ENCODE peak calls at places on chromosomes 11 and 22, in nine cellular contexts. W is fibroblast of mammary gland, T is H54, U is type B pancreatic cell, J is NCI-H1436, Z is DMS79, P is NCI-H1930, E is AG10803, X is heart left ventricle. G is an unnamed sample.

GRCh38 chr11:26286472-26287066 is 45.4 kb upstream of the ANO3 start:
- DNase-seq in W (peak; percentile 45), T (no peak), U (no peak), J (no peak), Z (no peak), P (no peak), E (no peak), X (no peak), G (peak; percentile 37)

GRCh38 chr11:76193219-76193618 is 13.1 kb downstream of the WNT11 start:
- DNase-seq in W (no peak), T (no peak), U (no peak), J (no peak), Z (no peak), P (no peak), E (no peak), X (no peak), G (no peak)

GRCh38 chr22:30008401-30008800 is 71.9 kb upstream of the HORMAD2 start:
- DNase-seq in W (no peak), T (no peak), U (no peak), J (no peak), Z (no peak), P (no peak), E (no peak), X (no peak), G (no peak)

GRCh38 chr11:20014067-20014402 is 146.2 kb downstream of the DBX1 start:
- DNase-seq in W (no peak), T (no peak), U (no peak), J (no peak), Z (no peak), P (no peak), E (no peak), X (no peak), G (no peak)

GRCh38 chr11:119103793-119104192 is 2.1 kb upstream of the DPAGT1 start:
- DNase-seq in W (no peak), T (no peak), U (no peak), J (peak; percentile 72), Z (peak; percentile 51), P (peak; percentile 75), E (no peak), X (no peak), G (no peak)

GRCh38 chr11:111301004-111301839 is 2.9 kb downstream of the POU2AF3 start:
- DNase-seq in W (no peak), T (no peak), U (no peak), J (peak; percentile 19), Z (peak; percentile 55), P (no peak), E (no peak), X (no peak), G (no peak)

GRCh38 chr22:17239156-17239701 is 20.0 kb upstream of the ADA2 start:
- DNase-seq in W (no peak), T (no peak), U (no peak), J (no peak), Z (no peak), P (no peak), E (no peak), X (no peak), G (no peak)

GRCh38 chr22:45612940-45613339 is 58.7 kb upstream of the ATXN10 start:
- DNase-seq in W (peak; percentile 45), T (no peak), U (no peak), J (no peak), Z (no peak), P (no peak), E (peak; percentile 32), X (no peak), G (peak; percentile 34)

GRCh38 chr22:46373838-46374662 is 38.5 kb downstream of the TRMU start:
- DNase-seq in W (no peak), T (no peak), U (no peak), J (no peak), Z (peak; percentile 69), P (no peak), E (no peak), X (no peak), G (no peak)

GRCh38 chr11:19597876-19598275 is 114.8 kb upstream of the NAV2 start:
- DNase-seq in W (no peak), T (peak; percentile 79), U (no peak), J (no peak), Z (no peak), P (no peak), E (no peak), X (no peak), G (peak; percentile 37)

GRCh38 chr11:102115557-102115956 is 5.3 kb downstream of the YAP1 start:
- DNase-seq in W (peak; percentile 69), T (no peak), U (no peak), J (no peak), Z (no peak), P (no peak), E (peak; percentile 34), X (no peak), G (peak; percentile 63)

GRCh38 chr22:27433585-27434190 is 367.9 kb downstream of the MN1 start:
- DNase-seq in W (peak; percentile 37), T (no peak), U (no peak), J (no peak), Z (no peak), P (no peak), E (no peak), X (no peak), G (no peak)

GRCh38 chr11:70881948-70882715 is 370.2 kb downstream of the SHANK2 start:
- DNase-seq in W (no peak), T (no peak), U (no peak), J (no peak), Z (no peak), P (no peak), E (no peak), X (no peak), G (no peak)

GRCh38 chr11:111851636-111852035 is 19.7 kb downstream of the ALG9 start:
- DNase-seq in W (peak; percentile 52), T (no peak), U (no peak), J (no peak), Z (no peak), P (no peak), E (peak; percentile 37), X (no peak), G (peak; percentile 54)

GRCh38 chr11:68840661-68841653 is 759 bp downstream of the CPT1A start:
- DNase-seq in W (peak; percentile 40), T (peak; percentile 49), U (no peak), J (no peak), Z (no peak), P (no peak), E (peak; percentile 34), X (peak; percentile 70), G (peak; percentile 76)

GRCh38 chr11:113504071-113504470 is 28.9 kb upstream of the DRD2 start:
- DNase-seq in W (no peak), T (no peak), U (no peak), J (no peak), Z (no peak), P (no peak), E (no peak), X (no peak), G (no peak)

GRCh38 chr11:30585892-30586250 is 282 bp downstream of the MPPED2 start:
- DNase-seq in W (no peak), T (no peak), U (no peak), J (no peak), Z (no peak), P (no peak), E (no peak), X (peak; percentile 47), G (peak; percentile 20)

GRCh38 chr22:20528405-20528978 is 21.1 kb downstream of the MED15 start:
- DNase-seq in W (no peak), T (no peak), U (no peak), J (no peak), Z (no peak), P (no peak), E (no peak), X (no peak), G (no peak)

GRCh38 chr11:109421981-109422590 is at the start of gene C11orf87:
- DNase-seq in W (no peak), T (no peak), U (peak; percentile 71), J (no peak), Z (no peak), P (peak; percentile 46), E (no peak), X (no peak), G (peak; percentile 46)

GRCh38 chr11:118152552-118153471 is at the start of gene SCN4B:
- DNase-seq in W (peak; percentile 24), T (no peak), U (no peak), J (peak; percentile 51), Z (no peak), P (peak; percentile 57), E (peak; percentile 22), X (peak; percentile 78), G (peak; percentile 68)

GRCh38 chr22:35986085-35986484 is 42.5 kb downstream of the RBFOX2 start:
- DNase-seq in W (peak; percentile 40), T (no peak), U (no peak), J (no peak), Z (no peak), P (no peak), E (peak; percentile 49), X (no peak), G (peak; percentile 43)

GRCh38 chr22:45880732-45881523 is 96.0 kb downstream of the WNT7B start:
- DNase-seq in W (no peak), T (no peak), U (peak; percentile 69), J (no peak), Z (no peak), P (no peak), E (no peak), X (peak; percentile 23), G (peak; percentile 42)

GRCh38 chr22:27206001-27206746 is 548.8 kb downstream of the MIAT start:
- DNase-seq in W (no peak), T (no peak), U (no peak), J (no peak), Z (no peak), P (no peak), E (peak; percentile 49), X (no peak), G (peak; percentile 65)

GRCh38 chr11:111285205-111286079 is 12.9 kb upstream of the POU2AF3 start:
- DNase-seq in W (peak; percentile 22), T (no peak), U (no peak), J (no peak), Z (no peak), P (no peak), E (no peak), X (no peak), G (no peak)

GRCh38 chr11:3837793-3838192 is 3.0 kb downstream of the RHOG start:
- DNase-seq in W (peak; percentile 50), T (no peak), U (no peak), J (no peak), Z (no peak), P (no peak), E (peak; percentile 46), X (peak; percentile 68), G (peak; percentile 50)

GRCh38 chr22:37383342-37383741 is 43.9 kb downstream of the ELFN2 start:
- DNase-seq in W (peak; percentile 18), T (no peak), U (no peak), J (peak; percentile 81), Z (no peak), P (no peak), E (no peak), X (no peak), G (peak; percentile 48)

GRCh38 chr11:9219572-9219971 is 45.6 kb downstream of the DENND5A start:
- DNase-seq in W (peak; percentile 80), T (no peak), U (no peak), J (no peak), Z (no peak), P (no peak), E (peak; percentile 96), X (no peak), G (peak; percentile 85)

GRCh38 chr11:26244207-26244606 is 87.7 kb upstream of the ANO3 start:
- DNase-seq in W (peak; percentile 79), T (no peak), U (no peak), J (no peak), Z (no peak), P (no peak), E (peak; percentile 77), X (no peak), G (peak; percentile 84)

GRCh38 chr11:34366522-34366921 is 8.7 kb upstream of the ABTB2 start:
- DNase-seq in W (peak; percentile 53), T (no peak), U (no peak), J (no peak), Z (peak; percentile 28), P (peak; percentile 40), E (peak; percentile 41), X (no peak), G (no peak)

GRCh38 chr11:19728436-19728835 is 15.8 kb downstream of the NAV2 start:
- DNase-seq in W (peak; percentile 46), T (no peak), U (no peak), J (no peak), Z (no peak), P (no peak), E (peak; percentile 69), X (no peak), G (peak; percentile 78)

GRCh38 chr22:17847360-17848078 is 73.2 kb upstream of the BID start:
- DNase-seq in W (no peak), T (no peak), U (no peak), J (no peak), Z (no peak), P (no peak), E (no peak), X (no peak), G (peak; percentile 7)